ENCODE peak calls at places on chromosome 2, in seven cellular contexts. B is HFFc6, M is kidney epithelial cell, J is B cell, W is left lung, F is cardiac muscle cell, D is esophagus squamous epithelium. L is an unnamed sample.

GRCh38 chr2:12006841-12007240 is 260.4 kb downstream of the LPIN1 start:
- DNase-seq in M (no peak), B (no peak), D (no peak), F (peak), W (no peak), J (no peak), L (no peak)

GRCh38 chr2:171407030-171407707 is 26.6 kb downstream of the METTL8 start:
- DNase-seq in B (no peak), F (no peak), J (no peak), M (no peak), D (no peak), W (no peak), L (no peak)

GRCh38 chr2:23420091-23420839 is 35.3 kb downstream of the KLHL29 start:
- DNase-seq in D (no peak), M (no peak), B (no peak), F (no peak), W (no peak), J (no peak), L (no peak)

GRCh38 chr2:160269365-160269764 is 69.3 kb upstream of the ITGB6 start:
- DNase-seq in D (no peak), B (no peak), F (no peak), W (no peak), J (no peak), M (no peak), L (no peak)

GRCh38 chr2:182672471-182673165 is 43.4 kb upstream of the DNAJC10 start:
- DNase-seq in B (peak), M (peak), F (peak), D (no peak), W (no peak), J (no peak), L (no peak)

GRCh38 chr2:197515277-197515797 is 529 bp upstream of the MOB4 start:
- DNase-seq in D (no peak), M (no peak), F (peak), B (no peak), J (no peak), W (no peak), L (no peak)

GRCh38 chr2:19216676-19217075 is 141.7 kb downstream of the OSR1 start:
- DNase-seq in F (no peak), D (no peak), J (no peak), B (no peak), W (no peak), M (no peak), L (no peak)

GRCh38 chr2:206856474-206856873 is 82.8 kb upstream of the CPO start:
- DNase-seq in W (no peak), B (peak), M (no peak), J (no peak), D (no peak), F (peak), L (no peak)

DNA sequence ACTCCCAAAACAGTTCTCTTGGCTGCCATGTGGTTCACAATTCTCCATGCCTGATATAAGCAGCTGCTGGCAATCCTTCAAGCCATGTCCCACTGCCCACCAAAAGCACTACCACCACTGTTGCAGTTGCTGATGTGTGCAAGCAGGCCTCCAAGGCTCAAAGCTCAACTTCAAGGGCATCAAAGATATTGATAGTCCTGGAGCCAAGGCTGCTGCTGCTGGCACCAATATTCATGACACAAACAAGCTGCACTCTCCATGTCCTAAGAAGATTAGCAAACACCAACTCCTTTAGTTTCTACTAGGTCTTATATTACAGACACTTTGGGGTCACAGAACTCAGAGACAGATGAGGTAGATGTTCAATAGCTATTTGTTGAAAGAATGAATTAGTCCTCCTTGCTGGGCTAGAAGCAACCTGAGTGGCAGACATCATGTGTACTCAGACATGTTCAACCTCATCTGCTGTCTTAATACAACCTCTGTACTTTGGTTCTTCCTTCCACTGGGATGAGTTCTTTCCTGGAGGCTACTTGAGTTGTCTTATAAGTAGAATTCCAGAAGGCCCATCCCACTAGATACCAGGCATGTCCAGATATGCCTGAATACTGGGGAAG is 104.5 kb upstream of the UGP2 start:
- DNase-seq in D (no peak), F (no peak), W (no peak), B (no peak), J (no peak), M (no peak), L (no peak)
- TF ChIP-seq CTCF in D (no peak), F (no peak), W (no peak), B (no peak), J (no peak), M (no peak), L (no peak)

GRCh38 chr2:177670791-177671528 is 278.4 kb downstream of the AGPS start:
- DNase-seq in F (no peak), B (no peak), M (no peak), J (no peak), D (no peak), W (no peak), L (no peak)

GRCh38 chr2:177675256-177676220 is 283.0 kb downstream of the AGPS start:
- DNase-seq in B (no peak), M (no peak), W (no peak), J (no peak), F (no peak), D (no peak), L (no peak)

GRCh38 chr2:177676636-177677035 is 284.1 kb downstream of the AGPS start:
- DNase-seq in J (no peak), B (no peak), W (no peak), F (no peak), D (no peak), M (no peak), L (no peak)

GRCh38 chr2:177671662-177672061 is 279.1 kb downstream of the AGPS start:
- DNase-seq in J (no peak), D (no peak), B (no peak), F (no peak), W (no peak), M (no peak), L (no peak)

GRCh38 chr2:177673602-177674595 is 281.3 kb downstream of the AGPS start:
- DNase-seq in M (no peak), D (no peak), J (no peak), F (no peak), W (no peak), B (no peak), L (no peak)
- TF ChIP-seq CTCF in M (no peak), D (no peak), J (no peak), F (no peak), W (no peak), B (peak), L (no peak)

DNA sequence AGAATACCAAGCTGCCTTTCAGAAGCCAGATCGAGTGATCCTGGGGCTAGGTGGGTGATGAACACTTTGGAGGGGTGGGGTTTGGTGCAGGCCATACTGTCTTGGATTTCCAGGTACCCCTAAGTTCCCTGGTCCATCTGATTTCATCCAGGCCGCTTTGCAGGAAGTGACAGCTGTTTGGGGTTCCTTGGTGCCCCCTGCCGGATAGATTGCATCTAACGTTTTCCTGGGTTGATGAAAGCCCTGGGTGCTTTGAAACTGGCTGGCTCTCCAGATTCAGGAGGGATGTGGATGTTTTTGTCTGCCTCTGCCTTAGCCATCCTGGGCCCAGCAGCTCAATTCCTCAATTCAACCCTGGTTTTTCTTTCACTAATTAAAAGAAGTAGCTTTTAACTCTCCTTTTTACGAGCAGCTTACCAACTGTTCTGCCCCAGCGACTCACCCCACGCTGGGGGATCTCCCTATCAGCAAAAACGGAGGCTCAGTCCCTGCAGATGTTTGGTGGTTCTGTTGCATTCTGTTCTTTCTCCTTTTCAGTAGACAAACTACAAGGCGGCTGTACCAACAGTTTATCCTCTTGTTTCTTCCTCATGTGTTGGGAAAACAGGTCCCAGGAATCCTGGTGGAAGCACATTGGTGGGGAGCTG is 37.1 kb downstream of the ARHGEF4 start:
- DNase-seq in F (peak), B (peak), M (peak), D (no peak), W (no peak), J (peak), L (peak)
- TF ChIP-seq CTCF in F (peak), B (peak), M (peak), D (peak), W (peak), J (peak), L (peak)

GRCh38 chr2:232479341-232480200 is 8.1 kb downstream of the ECEL1 start:
- DNase-seq in W (peak), J (no peak), D (no peak), M (no peak), F (no peak), B (no peak), L (no peak)
- TF ChIP-seq CTCF in W (no peak), J (no peak), D (no peak), M (no peak), F (no peak), B (no peak), L (no peak)

GRCh38 chr2:45102579-45103117 is 93.4 kb upstream of the SIX2 start:
- DNase-seq in D (no peak), F (no peak), J (no peak), M (no peak), W (no peak), B (no peak), L (no peak)
- TF ChIP-seq CTCF in D (no peak), F (no peak), J (no peak), M (no peak), W (no peak), B (no peak), L (no peak)

DNA sequence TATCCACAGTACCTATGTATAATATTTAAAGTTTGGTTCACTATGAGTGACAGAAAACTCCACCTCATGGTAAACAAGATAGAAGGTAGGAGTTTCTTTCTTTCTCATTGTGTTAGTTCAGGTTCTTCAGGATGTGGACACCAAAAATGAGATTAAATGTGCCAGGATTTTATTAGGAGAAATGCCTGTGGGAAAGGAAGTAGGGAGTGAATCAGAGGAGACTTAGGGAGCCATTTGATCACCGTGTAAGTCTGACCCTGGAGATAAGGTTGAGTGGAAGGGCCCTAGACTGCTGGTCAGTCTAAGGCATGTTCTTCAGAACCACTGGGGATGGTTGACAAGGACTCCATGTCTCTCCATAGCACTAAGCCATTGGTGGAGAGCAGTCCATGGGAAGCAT is 8.1 kb downstream of the AOX1 start:
- DNase-seq in B (no peak), J (no peak), M (no peak), D (no peak), F (no peak), W (no peak), L (no peak)
- TF ChIP-seq CTCF in B (no peak), J (no peak), M (no peak), D (no peak), F (no peak), W (no peak), L (no peak)

GRCh38 chr2:214310319-214310718 is 100.5 kb upstream of the VWC2L start:
- DNase-seq in J (no peak), B (no peak), W (no peak), D (no peak), M (no peak), F (no peak), L (no peak)
- TF ChIP-seq CTCF in J (no peak), B (peak), W (no peak), D (no peak), M (peak), F (no peak), L (no peak)

GRCh38 chr2:237602409-237602808 is 11.9 kb upstream of the RAB17 start:
- DNase-seq in F (no peak), J (no peak), M (no peak), B (no peak), W (no peak), D (no peak), L (no peak)

GRCh38 chr2:237599465-237600110 is 9.1 kb upstream of the RAB17 start:
- DNase-seq in B (no peak), J (no peak), D (no peak), W (no peak), M (no peak), F (no peak), L (no peak)

GRCh38 chr2:237600205-237600846 is 9.8 kb upstream of the RAB17 start:
- DNase-seq in F (peak), D (no peak), B (peak), M (no peak), J (no peak), W (no peak), L (no peak)

GRCh38 chr2:237603049-237603717 is 12.6 kb upstream of the RAB17 start:
- DNase-seq in M (no peak), F (no peak), D (no peak), W (no peak), J (no peak), B (no peak), L (no peak)

GRCh38 chr2:237601453-237602116 is 11.1 kb upstream of the RAB17 start:
- DNase-seq in D (no peak), W (no peak), B (no peak), M (no peak), F (peak), J (no peak), L (no peak)
- TF ChIP-seq CTCF in D (no peak), W (no peak), B (peak), M (no peak), F (peak), J (no peak), L (no peak)

GRCh38 chr2:78778756-78779510 is 246.6 kb upstream of the REG3G start:
- DNase-seq in M (no peak), W (peak), J (no peak), B (no peak), D (no peak), F (no peak), L (no peak)
- TF ChIP-seq CTCF in M (no peak), W (no peak), J (no peak), B (no peak), D (no peak), F (no peak), L (no peak)

DNA sequence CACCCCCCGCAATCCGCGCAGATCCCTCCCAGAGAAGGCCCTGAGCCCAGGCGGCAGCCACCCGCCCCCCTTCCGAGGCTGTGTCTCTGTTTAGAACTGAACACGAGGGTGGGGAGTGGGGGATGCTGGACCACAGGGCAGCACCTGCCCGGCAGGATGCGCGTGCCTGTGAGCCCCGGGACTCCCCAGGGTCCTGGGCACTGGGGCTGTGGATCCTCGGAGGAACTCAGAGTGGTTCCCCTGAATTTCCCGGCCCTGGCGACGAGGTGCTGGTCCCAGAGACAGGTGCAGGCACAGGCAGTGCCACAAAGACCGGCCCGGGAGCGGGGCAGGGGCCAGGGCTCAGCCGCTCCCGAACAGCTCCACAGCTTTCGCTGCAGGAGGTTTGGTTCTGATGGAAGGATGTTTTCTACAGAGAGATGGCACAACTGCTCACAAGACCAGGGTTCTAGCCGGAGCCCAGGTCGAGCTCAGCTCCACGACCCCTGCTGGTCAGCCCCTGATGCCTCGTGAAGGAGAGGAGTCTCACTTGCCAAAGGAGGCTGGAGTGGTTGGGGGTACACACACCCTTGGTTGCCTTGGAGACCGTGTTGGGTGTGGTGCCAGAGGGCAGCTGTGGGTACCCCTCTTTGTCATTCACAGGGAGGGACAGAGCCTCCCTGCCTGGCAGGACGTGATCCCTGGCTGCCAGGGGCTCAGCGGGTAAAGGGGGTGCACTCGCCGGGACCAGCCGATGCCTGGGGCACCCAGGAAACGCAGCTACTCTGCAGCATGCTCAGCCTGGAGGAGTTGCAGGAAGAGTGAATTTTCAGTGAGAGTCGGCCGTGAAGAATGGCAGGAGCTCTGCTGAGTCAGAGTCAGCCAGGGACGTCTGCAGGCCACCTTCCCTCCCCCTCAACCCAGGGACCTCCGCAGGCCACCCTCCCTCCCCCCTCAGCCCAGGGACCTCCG is 4.4 kb upstream of the NEU4 start:
- DNase-seq in M (peak), F (peak), B (no peak), D (no peak), J (no peak), W (peak), L (no peak)
- TF ChIP-seq CTCF in M (peak), F (peak), B (peak), D (no peak), J (no peak), W (no peak), L (no peak)

L was measured in natural killer cell.